ENCODE peak calls at places on chromosomes 5 and 9, in seven cellular contexts. M, X, I, Z, A, Q and P are unnamed samples.

GRCh38 chr9:34590376-34591090 is 1.0 kb upstream of the CNTFR start:
- DNase-seq in M (peak; percentile 66), X (no peak), I (peak; percentile 72), Z (peak; percentile 9), A (no peak), Q (no peak), P (no peak)

GRCh38 chr9:121233906-121234901 is 32.5 kb upstream of the RAB14 start:
- DNase-seq in M (no peak), X (no peak), I (no peak), Z (no peak), A (no peak), Q (peak; percentile 60), P (peak; percentile 54)

GRCh38 chr9:69633716-69634115 is 38.5 kb downstream of the APBA1 start:
- DNase-seq in M (no peak), X (no peak), I (no peak), Z (no peak), A (no peak), Q (no peak), P (no peak)

GRCh38 chr9:136052991-136053756 is 41.9 kb downstream of the NACC2 start:
- DNase-seq in M (peak; percentile 45), X (no peak), I (no peak), Z (peak; percentile 9), A (no peak), Q (peak; percentile 31), P (no peak)

GRCh38 chr5:176597417-176598389 is 12.3 kb downstream of the GPRIN1 start:
- DNase-seq in M (peak; percentile 38), X (no peak), I (peak; percentile 45), Z (no peak), A (no peak), Q (no peak), P (no peak)

GRCh38 chr5:139658928-139659667 is 10.9 kb downstream of the CXXC5 start:
- DNase-seq in M (peak; percentile 57), X (no peak), I (no peak), Z (no peak), A (no peak), Q (peak; percentile 82), P (no peak)

GRCh38 chr9:6024035-6024554 is 8.7 kb upstream of the RANBP6 start:
- DNase-seq in M (peak; percentile 67), X (no peak), I (no peak), Z (peak; percentile 14), A (no peak), Q (no peak), P (no peak)

GRCh38 chr9:132840980-132841379 is 37.1 kb downstream of the AK8 start:
- DNase-seq in M (no peak), X (no peak), I (peak; percentile 24), Z (no peak), A (no peak), Q (no peak), P (no peak)

GRCh38 chr5:41346609-41347008 is 133.3 kb upstream of the C6 start:
- DNase-seq in M (no peak), X (no peak), I (no peak), Z (no peak), A (no peak), Q (peak; percentile 24), P (no peak)

GRCh38 chr5:14809369-14810144 is 62.0 kb downstream of the ANKH start:
- DNase-seq in M (no peak), X (peak; percentile 47), I (peak; percentile 53), Z (peak; percentile 63), A (no peak), Q (peak; percentile 96), P (peak; percentile 88)

GRCh38 chr9:6197330-6197729 is 18.3 kb upstream of the IL33 start:
- DNase-seq in M (peak; percentile 75), X (no peak), I (no peak), Z (no peak), A (no peak), Q (no peak), P (no peak)

GRCh38 chr5:82225525-82226172 is 52.5 kb downstream of the RPS23 start:
- DNase-seq in M (peak; percentile 84), X (peak; percentile 33), I (no peak), Z (peak; percentile 81), A (peak; percentile 48), Q (peak; percentile 71), P (peak; percentile 45)

GRCh38 chr5:160233215-160233614 is 3.9 kb downstream of the FABP6 start:
- DNase-seq in M (no peak), X (no peak), I (no peak), Z (no peak), A (no peak), Q (no peak), P (no peak)

GRCh38 chr9:26779072-26779471 is 113.5 kb downstream of the CAAP1 start:
- DNase-seq in M (no peak), X (no peak), I (no peak), Z (no peak), A (no peak), Q (no peak), P (no peak)

GRCh38 chr9:137538058-137538457 is 12.1 kb downstream of the PNPLA7 start:
- DNase-seq in M (no peak), X (no peak), I (no peak), Z (no peak), A (no peak), Q (no peak), P (no peak)

GRCh38 chr9:137531099-137531765 is 19.0 kb downstream of the PNPLA7 start:
- DNase-seq in M (no peak), X (no peak), I (no peak), Z (no peak), A (no peak), Q (no peak), P (no peak)

GRCh38 chr9:137535120-137535428 is 15.1 kb downstream of the PNPLA7 start:
- DNase-seq in M (no peak), X (no peak), I (no peak), Z (no peak), A (no peak), Q (no peak), P (no peak)

DNA sequence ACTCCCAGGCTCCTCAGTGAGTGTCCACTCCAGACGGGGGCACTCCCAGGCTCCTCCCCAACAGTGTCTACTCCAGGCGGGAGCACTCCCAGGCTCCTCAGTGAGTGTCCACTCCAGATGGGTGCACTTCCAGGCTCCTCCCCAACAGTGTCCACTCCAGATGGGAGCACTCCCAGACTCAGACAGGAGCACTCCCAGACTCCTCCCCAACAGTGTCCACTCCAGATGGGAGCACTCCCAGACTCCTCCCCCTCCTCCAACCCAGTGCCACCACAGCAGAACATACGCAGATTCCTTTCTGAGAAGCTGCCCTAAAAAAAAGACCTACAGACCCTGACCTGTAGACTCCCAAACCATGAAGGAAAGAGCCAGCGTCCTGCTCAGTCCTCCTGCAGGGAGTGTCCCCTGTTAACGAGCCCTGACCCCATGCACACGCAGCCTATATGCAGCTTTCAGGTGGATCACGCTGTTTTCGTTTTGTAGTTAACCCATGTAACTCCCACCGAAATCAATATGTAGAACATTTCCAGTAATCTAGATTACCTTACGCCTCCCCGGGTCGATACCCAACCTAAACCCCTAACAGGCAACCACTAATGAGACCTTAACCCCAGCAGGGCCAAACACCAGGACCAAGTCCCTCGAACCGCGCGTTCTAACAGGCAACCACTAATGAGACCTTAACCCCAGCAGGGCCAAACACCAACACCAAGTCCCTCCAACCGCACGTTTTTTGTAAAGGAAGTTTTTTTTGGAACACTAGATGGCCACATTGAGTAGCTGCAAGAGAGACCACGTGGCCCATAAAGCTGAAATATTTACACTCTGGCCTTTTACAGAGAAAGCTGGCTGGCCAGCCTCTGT is 15.7 kb downstream of the PNPLA7 start:
- DNase-seq in M (peak; percentile 84), X (no peak), I (no peak), Z (peak; percentile 35), A (peak; percentile 85), Q (peak; percentile 68), P (no peak)
- TF ChIP-seq CTCF in M (peak; percentile 66), X (no peak), I (peak; percentile 80), Z (peak; percentile 37), A (peak; percentile 74), Q (peak; percentile 72), P (peak; percentile 72)

DNA sequence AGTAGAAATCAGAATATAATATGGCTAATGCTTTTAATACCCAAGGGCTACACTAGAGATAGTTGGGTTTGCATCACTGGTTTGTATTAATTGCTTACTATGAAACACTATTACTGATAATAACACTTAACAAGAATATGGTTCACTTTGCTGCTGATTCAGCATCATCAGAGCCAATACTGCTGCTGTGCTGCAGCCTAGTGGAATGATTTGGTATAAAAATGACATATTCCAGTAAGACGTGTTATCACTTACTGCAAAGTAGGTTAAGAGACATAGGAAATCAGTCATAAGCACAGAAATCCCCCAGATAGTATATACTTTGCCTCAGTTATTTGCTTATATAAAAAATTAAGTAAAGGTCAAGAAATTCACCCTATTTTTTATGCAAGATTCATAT is 2.8 kb downstream of the CDH10 start:
- DNase-seq in M (peak; percentile 53), X (no peak), I (no peak), Z (peak; percentile 2), A (no peak), Q (peak; percentile 47), P (no peak)
- TF ChIP-seq CTCF in M (peak; percentile 64), X (no peak), I (peak; percentile 55), Z (peak; percentile 25), A (no peak), Q (peak; percentile 51), P (no peak)

DNA sequence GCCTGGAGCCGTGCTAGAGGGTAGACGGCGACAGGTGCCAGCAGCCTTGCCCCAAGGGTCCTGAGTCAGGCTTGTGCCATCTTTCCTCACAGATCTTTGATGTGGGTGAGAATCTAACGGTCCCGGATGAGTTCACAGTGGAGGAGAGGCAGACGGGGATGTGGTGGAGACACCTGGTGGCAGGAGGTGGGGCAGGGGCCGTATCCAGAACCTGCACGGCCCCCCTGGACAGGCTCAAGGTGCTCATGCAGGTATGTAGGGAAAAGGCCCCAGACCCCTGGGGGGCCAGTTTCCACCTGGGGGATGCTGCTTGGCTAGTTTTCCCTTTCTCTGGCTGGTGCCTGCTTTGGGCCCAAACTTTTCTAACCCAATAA is 24.0 kb downstream of the PTGES2 start:
- DNase-seq in M (peak; percentile 61), X (no peak), I (peak; percentile 83), Z (no peak), A (no peak), Q (no peak), P (no peak)
- TF ChIP-seq CTCF in M (peak; percentile 65), X (no peak), I (peak; percentile 41), Z (no peak), A (no peak), Q (peak; percentile 25), P (no peak)

GRCh38 chr5:137575211-137575610 is 76.1 kb upstream of the SPOCK1 start:
- DNase-seq in M (no peak), X (no peak), I (no peak), Z (no peak), A (no peak), Q (no peak), P (no peak)

GRCh38 chr5:137583129-137583528 is 84.0 kb upstream of the SPOCK1 start:
- DNase-seq in M (no peak), X (no peak), I (no peak), Z (no peak), A (no peak), Q (no peak), P (no peak)

GRCh38 chr5:137582218-137582617 is 83.1 kb upstream of the SPOCK1 start:
- DNase-seq in M (no peak), X (no peak), I (no peak), Z (no peak), A (no peak), Q (no peak), P (no peak)

GRCh38 chr5:137575847-137576246 is 76.7 kb upstream of the SPOCK1 start:
- DNase-seq in M (no peak), X (no peak), I (no peak), Z (peak; percentile 55), A (no peak), Q (peak; percentile 12), P (no peak)

DNA sequence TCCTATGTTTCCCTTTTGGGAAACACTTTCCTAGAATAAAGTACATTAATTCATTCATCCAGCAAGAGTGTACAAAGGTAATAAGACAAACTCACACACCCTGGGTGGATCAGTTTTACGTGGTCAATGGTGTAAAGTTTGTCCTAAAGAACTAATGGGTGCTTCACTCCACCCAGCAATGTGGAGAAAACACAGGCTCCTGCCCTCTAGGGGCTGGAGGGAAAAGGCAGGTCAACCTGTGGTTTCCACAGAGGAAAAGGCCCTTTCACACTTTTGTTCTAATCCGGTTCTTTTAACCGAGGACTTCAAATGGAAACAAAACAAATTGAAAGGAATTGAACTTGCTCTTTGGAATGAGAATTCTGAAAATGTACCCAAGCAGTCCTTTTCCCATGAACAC is 80.9 kb upstream of the SPOCK1 start:
- DNase-seq in M (peak; percentile 44), X (no peak), I (no peak), Z (no peak), A (no peak), Q (no peak), P (no peak)
- TF ChIP-seq CTCF in M (peak; percentile 61), X (no peak), I (peak; percentile 34), Z (peak; percentile 37), A (no peak), Q (peak; percentile 25), P (no peak)